ENCODE peak calls at places on chromosome 6, in five cellular contexts. E is DND-41, O is MM.1S, Y is SK-N-SH, L is fibroblast of lung. F is an unnamed sample.
A peak's percentile ranks its signal among the peaks of the same experiment; 100 is the strongest.

GRCh38 chr6:90610671-90611542 is 24.0 kb upstream of the MAP3K7 start:
- DNase-seq in O (peak; percentile 12), Y (peak; percentile 59), L (peak; percentile 39), E (no peak), F (peak; percentile 88)

GRCh38 chr6:138287144-138287955 is 69.1 kb upstream of the PBOV1 start:
- DNase-seq in E (peak; percentile 36), L (peak; percentile 25), Y (peak; percentile 36), O (peak; percentile 66), F (peak; percentile 90)

GRCh38 chr6:142833054-142833453 is 111.9 kb downstream of the HIVEP2 start:
- DNase-seq in E (no peak), L (peak; percentile 96), O (no peak), Y (no peak), F (no peak)

GRCh38 chr6:42405025-42405424 is 46.7 kb downstream of the TRERF1 start:
- DNase-seq in Y (no peak), E (no peak), O (no peak), L (peak; percentile 81), F (no peak)

GRCh38 chr6:151379933-151380847 is 11.2 kb downstream of the ZBTB2 start:
- DNase-seq in L (peak; percentile 31), O (peak; percentile 37), E (no peak), Y (no peak), F (peak; percentile 58)

GRCh38 chr6:27059621-27060425 is 187.7 kb upstream of the PRSS16 start:
- DNase-seq in Y (peak; percentile 32), O (no peak), L (no peak), E (no peak), F (no peak)

GRCh38 chr6:162726997-162727346 is 594 bp downstream of the PRKN start:
- DNase-seq in L (peak; percentile 3), O (peak; percentile 6), E (no peak), Y (no peak), F (no peak)

GRCh38 chr6:120129228-120129627 is 779.7 kb upstream of the MAN1A1 start:
- DNase-seq in E (no peak), L (no peak), Y (no peak), O (peak; percentile 51), F (no peak)

GRCh38 chr6:118285791-118286190 is 262.3 kb upstream of the PLN start:
- DNase-seq in Y (no peak), L (peak; percentile 53), E (no peak), O (no peak), F (no peak)

GRCh38 chr6:151451417-151451949 is 443 bp downstream of the RMND1 start:
- DNase-seq in O (no peak), Y (no peak), E (no peak), L (no peak), F (no peak)

GRCh38 chr6:107806675-107807074 is 17.4 kb downstream of the SCML4 start:
- DNase-seq in L (no peak), Y (peak; percentile 67), O (no peak), E (no peak), F (peak; percentile 32)

GRCh38 chr6:43060034-43060754 is 763 bp downstream of the KLC4 start:
- DNase-seq in Y (no peak), L (peak; percentile 16), O (no peak), E (no peak), F (no peak)

GRCh38 chr6:147390909-147391536 is 117.5 kb upstream of the SAMD5 start:
- DNase-seq in Y (no peak), E (no peak), L (peak; percentile 15), O (no peak), F (no peak)

GRCh38 chr6:155187096-155187495 is 76.7 kb upstream of the CLDN20 start:
- DNase-seq in O (no peak), E (no peak), Y (no peak), L (peak; percentile 32), F (no peak)

GRCh38 chr6:155194399-155194798 is 69.4 kb upstream of the CLDN20 start:
- DNase-seq in E (no peak), Y (no peak), O (no peak), L (no peak), F (no peak)

GRCh38 chr6:155188707-155189496 is 74.9 kb upstream of the CLDN20 start:
- DNase-seq in O (no peak), L (peak; percentile 97), Y (no peak), E (no peak), F (no peak)

GRCh38 chr6:155187994-155188706 is 75.7 kb upstream of the CLDN20 start:
- DNase-seq in Y (no peak), L (peak; percentile 58), E (no peak), O (no peak), F (no peak)

GRCh38 chr6:155190667-155191066 is 73.1 kb upstream of the CLDN20 start:
- DNase-seq in E (no peak), O (no peak), Y (no peak), L (no peak), F (no peak)
- H3K4me3 ChIP-seq in E (no peak overlapping the region), O (no peak overlapping the region), Y (no peak overlapping the region), L (no peak overlapping the region), F (no peak overlapping the region)

GRCh38 chr6:2344319-2344905 is 99.0 kb upstream of the GMDS start:
- DNase-seq in E (no peak), O (no peak), Y (no peak), L (no peak), F (no peak)
- H3K9ac ChIP-seq in E (no peak overlapping the region), O (no peak overlapping the region), Y (no peak overlapping the region), L (no peak overlapping the region), F (no peak overlapping the region)

GRCh38 chr6:160455484-160456213 is 107.5 kb downstream of the SLC22A3 start:
- DNase-seq in L (peak; percentile 42), O (peak; percentile 8), E (peak; percentile 83), Y (peak; percentile 64), F (peak; percentile 94)
- H3K4me3 ChIP-seq in L (peak overlapping the region; percentile 44), O (no peak overlapping the region), E (no peak overlapping the region), Y (peak overlapping the region; percentile 11), F (no peak overlapping the region)

DNA sequence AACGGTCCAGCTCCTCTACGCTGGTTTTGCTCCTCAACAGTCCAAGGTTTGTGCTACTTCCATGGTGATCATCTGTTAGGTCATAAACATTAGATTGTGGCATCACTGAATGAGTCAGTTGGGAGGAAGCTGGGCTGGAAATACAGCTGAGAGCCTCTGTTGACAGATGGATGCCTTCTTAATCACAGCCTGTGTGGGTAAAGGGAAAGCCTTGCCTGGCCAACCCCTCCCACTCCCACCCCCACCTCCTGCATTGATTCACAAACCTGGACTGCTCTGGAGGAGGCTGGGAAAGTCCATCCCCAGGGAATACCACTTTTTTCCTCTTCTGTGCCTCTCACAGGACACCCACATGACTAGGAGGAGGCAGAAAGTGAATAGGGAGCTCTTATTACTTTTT is 180.6 kb upstream of the CCN2 start:
- DNase-seq in O (no peak), L (peak; percentile 99), Y (no peak), E (no peak), F (peak; percentile 42)
- H3K9ac ChIP-seq in O (no peak overlapping the region), L (peak overlapping the region; percentile 11), Y (peak overlapping the region; percentile 86), E (no peak overlapping the region), F (no peak overlapping the region)

GRCh38 chr6:26017567-26017966 is 55.0 kb downstream of the TRIM38 start:
- DNase-seq in Y (no peak), E (no peak), O (peak; percentile 34), L (peak; percentile 95), F (peak; percentile 77)

GRCh38 chr6:26020983-26021349 is 58.4 kb downstream of the TRIM38 start:
- DNase-seq in O (no peak), Y (no peak), L (peak; percentile 75), E (peak; percentile 80), F (peak; percentile 83)

GRCh38 chr6:26021350-26022165 is 59.0 kb downstream of the TRIM38 start:
- DNase-seq in L (peak; percentile 93), E (peak; percentile 98), O (peak; percentile 88), Y (peak; percentile 88), F (peak; percentile 97)

GRCh38 chr6:26020291-26020982 is 57.8 kb downstream of the TRIM38 start:
- DNase-seq in Y (peak; percentile 87), O (peak; percentile 83), E (peak; percentile 87), L (peak; percentile 89), F (peak; percentile 87)

DNA sequence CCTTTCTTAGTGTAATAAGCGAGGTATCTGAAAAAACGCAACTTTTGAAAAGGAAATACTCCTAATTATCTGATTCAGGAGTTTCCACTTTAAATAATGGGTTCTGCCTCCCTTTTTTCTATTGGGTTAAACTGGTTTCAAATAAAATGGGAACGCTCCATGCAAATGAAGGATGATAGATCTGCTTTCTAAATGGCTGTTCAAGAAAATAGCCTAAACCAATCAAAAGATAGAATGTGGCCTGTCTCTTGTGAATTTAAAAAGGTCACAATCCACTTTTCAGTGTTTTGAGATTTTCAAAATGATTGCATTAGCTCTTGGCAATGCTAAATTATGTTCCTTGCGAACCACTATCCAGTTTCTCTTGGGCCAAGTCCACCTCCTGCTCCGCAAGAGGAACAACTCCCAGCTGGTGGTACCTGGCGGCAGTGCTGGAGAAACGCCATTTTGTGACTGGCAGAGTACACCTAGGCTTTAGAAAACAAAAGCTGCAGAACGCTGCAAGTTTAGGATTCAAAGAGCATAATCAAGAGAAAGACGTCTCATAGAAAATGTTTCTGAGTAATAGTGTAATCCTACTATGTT is 56.8 kb downstream of the TRIM38 start:
- DNase-seq in L (no peak), E (no peak), O (no peak), Y (peak; percentile 58), F (no peak)
- H3K4me3 ChIP-seq in L (no peak overlapping the region), E (no peak overlapping the region), O (no peak overlapping the region), Y (peak overlapping the region; percentile 78), F (no peak overlapping the region)

GRCh38 chr6:44176935-44177509 is 18.4 kb downstream of the CAPN11 start:
- DNase-seq in O (no peak), L (no peak), Y (no peak), E (peak; percentile 24), F (no peak)
- H3K9ac ChIP-seq in O (no peak overlapping the region), L (no peak overlapping the region), Y (no peak overlapping the region), E (no peak overlapping the region), F (no peak overlapping the region)

DNA sequence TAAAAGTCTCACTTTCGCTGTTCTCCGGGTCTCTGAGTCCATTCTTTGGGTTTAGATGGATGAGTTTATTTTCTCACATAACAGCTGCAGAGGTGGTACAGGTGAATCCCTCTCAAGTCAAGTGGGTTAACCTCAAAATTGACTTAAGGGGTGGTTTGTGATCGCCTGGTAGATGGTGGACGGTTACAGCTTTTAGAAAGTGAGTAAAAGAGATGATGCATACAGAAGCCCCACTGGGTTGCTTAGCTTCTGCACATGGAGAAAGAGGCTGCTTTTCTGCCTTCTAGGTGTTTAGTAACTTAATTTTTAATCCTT is 146.7 kb downstream of the TRIM27 start:
- DNase-seq in O (no peak), L (no peak), Y (no peak), E (no peak), F (no peak)
- H3K4me3 ChIP-seq in O (no peak overlapping the region), L (no peak overlapping the region), Y (no peak overlapping the region), E (no peak overlapping the region), F (peak overlapping the region; percentile 93)

GRCh38 chr6:13535306-13535705 is 39.1 kb upstream of the SIRT5 start:
- DNase-seq in E (no peak), Y (no peak), L (peak; percentile 28), O (no peak), F (no peak)

GRCh38 chr6:13534536-13534935 is 39.9 kb upstream of the SIRT5 start:
- DNase-seq in Y (no peak), O (no peak), L (no peak), E (no peak), F (no peak)

GRCh38 chr6:13528777-13529343 is 41.5 kb upstream of the GFOD1 start:
- DNase-seq in Y (no peak), E (no peak), O (no peak), L (no peak), F (peak; percentile 69)

GRCh38 chr6:13528232-13528631 is 40.8 kb upstream of the GFOD1 start:
- DNase-seq in O (no peak), L (no peak), Y (no peak), E (no peak), F (no peak)

GRCh38 chr6:13531956-13532355 is 42.4 kb upstream of the SIRT5 start:
- DNase-seq in E (no peak), L (no peak), O (no peak), Y (no peak), F (peak; percentile 75)
- H3K9ac ChIP-seq in E (no peak overlapping the region), L (no peak overlapping the region), O (no peak overlapping the region), Y (no peak overlapping the region), F (no peak overlapping the region)

F was measured in endodermal cell.